ENCODE peak calls at places on chromosome 1, in four cellular contexts. V is kidney tubule cell; J is activated naive CD8-positive, alpha-beta T cell treated with anti-CD3 and anti-CD28 coated beads, Interleukin-2, amount 10 ng/mL, durations not matched to agents 7 days and 5 days; F is stomach. N is an unnamed sample.

GRCh38 chr1:161487483-161487827 is 17.8 kb upstream of the FCGR2A start:
- DNase-seq in J (no peak), V (peak; percentile 43), F (no peak), N (no peak)

GRCh38 chr1:82695443-82695842 is 894.7 kb downstream of the ADGRL2 start:
- DNase-seq in F (no peak), J (no peak), V (no peak), N (no peak)

GRCh38 chr1:230807029-230807428 is 59.8 kb downstream of the CAPN9 start:
- DNase-seq in V (no peak), F (no peak), J (no peak), N (no peak)

GRCh38 chr1:7422081-7422480 is 349.0 kb upstream of the VAMP3 start:
- DNase-seq in F (peak; percentile 4), V (no peak), J (peak; percentile 16), N (no peak)

GRCh38 chr1:20624709-20625108 is 8.5 kb upstream of the PINK1 start:
- DNase-seq in J (no peak), F (no peak), V (no peak), N (no peak)

GRCh38 chr1:78437393-78437792 is 53.4 kb upstream of the PTGFR start:
- DNase-seq in J (no peak), V (no peak), F (no peak), N (no peak)

GRCh38 chr1:9910080-9910424 is at the start of gene CTNNBIP1:
- DNase-seq in F (no peak), V (no peak), J (no peak), N (no peak)

GRCh38 chr1:100302756-100303155 is 36.7 kb downstream of the RTCA start:
- DNase-seq in F (no peak), V (no peak), J (no peak), N (no peak)

GRCh38 chr1:229629251-229629650 is 3.2 kb downstream of the URB2 start:
- DNase-seq in V (no peak), F (no peak), J (no peak), N (no peak)

GRCh38 chr1:46413596-46413985 is 19.5 kb downstream of the FAAH start:
- DNase-seq in F (no peak), J (no peak), V (no peak), N (no peak)

GRCh38 chr1:76607712-76608111 is 259.6 kb upstream of the ST6GALNAC5 start:
- DNase-seq in J (no peak), F (no peak), V (no peak), N (no peak)

GRCh38 chr1:202852163-202852904 is 36.6 kb downstream of the RABIF start:
- DNase-seq in J (peak; percentile 51), V (peak; percentile 62), F (peak; percentile 63), N (peak; percentile 28)

GRCh38 chr1:108017698-108018097 is 52.7 kb upstream of the VAV3 start:
- DNase-seq in F (no peak), V (peak; percentile 59), J (no peak), N (no peak)

GRCh38 chr1:110309768-110310167 is 29.4 kb upstream of the RBM15 start:
- DNase-seq in V (peak; percentile 84), J (no peak), F (no peak), N (no peak)

GRCh38 chr1:180213401-180214177 is 16.5 kb upstream of the LHX4 start:
- DNase-seq in F (no peak), J (peak; percentile 51), V (no peak), N (no peak)

GRCh38 chr1:201264072-201264471 is 19.2 kb upstream of the PKP1 start:
- DNase-seq in F (peak; percentile 5), V (no peak), J (no peak), N (no peak)

GRCh38 chr1:97082160-97082848 is 360.7 kb downstream of the PTBP2 start:
- DNase-seq in V (no peak), F (no peak), J (no peak), N (no peak)

GRCh38 chr1:153342178-153342577 is 6.5 kb downstream of the PGLYRP4 start:
- DNase-seq in F (no peak), V (no peak), J (no peak), N (no peak)

GRCh38 chr1:185776521-185776920 is 42.3 kb downstream of the HMCN1 start:
- DNase-seq in J (no peak), V (no peak), F (no peak), N (no peak)

GRCh38 chr1:90919900-90920299 is 101.9 kb downstream of the ZNF644 start:
- DNase-seq in V (peak; percentile 40), F (no peak), J (no peak), N (no peak)

GRCh38 chr1:206742702-206743383 is 27.7 kb upstream of the IL19 start:
- DNase-seq in J (no peak), F (no peak), V (no peak), N (no peak)

GRCh38 chr1:31784356-31785019 is 20.3 kb upstream of the ADGRB2 start:
- DNase-seq in F (no peak), J (peak; percentile 20), V (no peak), N (no peak)

GRCh38 chr1:4675454-4676186 is 21.2 kb downstream of the AJAP1 start:
- DNase-seq in F (no peak), V (no peak), J (no peak), N (no peak)

GRCh38 chr1:198101716-198102453 is 54.9 kb upstream of the NEK7 start:
- DNase-seq in J (no peak), F (no peak), V (no peak), N (no peak)

GRCh38 chr1:17232759-17233661 is 15.9 kb upstream of the PADI3 start:
- DNase-seq in J (no peak), V (peak; percentile 95), F (no peak), N (peak; percentile 38)

GRCh38 chr1:30901798-30902652 is 6.5 kb downstream of the SDC3 start:
- DNase-seq in V (no peak), J (no peak), F (peak; percentile 33), N (no peak)

GRCh38 chr1:179353546-179353945 is 12.2 kb upstream of the AXDND1 start:
- DNase-seq in F (no peak), J (no peak), V (peak; percentile 24), N (no peak)

GRCh38 chr1:30303387-30303786 is 420.0 kb downstream of the MATN1 start:
- DNase-seq in J (no peak), V (no peak), F (no peak), N (no peak)

GRCh38 chr1:221430133-221430960 is 311.5 kb downstream of the DUSP10 start:
- DNase-seq in J (no peak), V (no peak), F (no peak), N (no peak)

GRCh38 chr1:909861-910310 is 13.8 kb upstream of the SAMD11 start:
- DNase-seq in J (no peak), V (no peak), F (no peak), N (no peak)

GRCh38 chr1:172745014-172745413 is 86.1 kb downstream of the FASLG start:
- DNase-seq in J (no peak), V (peak; percentile 81), F (no peak), N (no peak)

GRCh38 chr1:149997585-149998262 is 12.8 kb downstream of the OTUD7B start:
- DNase-seq in J (no peak), F (no peak), V (no peak), N (no peak)

GRCh38 chr1:208835082-208835467 is 590.9 kb upstream of the PLXNA2 start:
- DNase-seq in J (no peak), V (no peak), F (no peak), N (no peak)

GRCh38 chr1:151635479-151636072 is 23.7 kb downstream of the SNX27 start:
- DNase-seq in F (no peak), J (no peak), V (no peak), N (no peak)

GRCh38 chr1:155379877-155380192 is 59.1 kb downstream of the RUSC1 start:
- DNase-seq in F (no peak), J (no peak), V (no peak), N (no peak)

GRCh38 chr1:216422821-216423529 is at the start of gene USH2A:
- DNase-seq in J (no peak), V (peak; percentile 34), F (no peak), N (peak; percentile 82)

N was measured in COR-L47.